ENCODE peak calls at places on chromosomes 11 and 22, in six cellular contexts. U, H, F, W, G and I are unnamed samples.

GRCh38 chr22:36538529-36538928 is 9.6 kb upstream of the EIF3D start:
- DNase-seq in U (no peak), H (no peak), F (no peak), W (no peak), G (peak; percentile 15), I (no peak)

GRCh38 chr22:49554741-49555140 is 272.9 kb downstream of the BRD1 start:
- DNase-seq in U (no peak), H (no peak), F (no peak), W (no peak), G (no peak), I (no peak)

GRCh38 chr11:8206251-8207079 is 37.6 kb upstream of the RIC3 start:
- DNase-seq in U (no peak), H (no peak), F (no peak), W (peak; percentile 20), G (peak; percentile 54), I (peak; percentile 6)

GRCh38 chr22:24117942-24118341 is 63.3 kb upstream of the SUSD2 start:
- DNase-seq in U (no peak), H (no peak), F (no peak), W (no peak), G (no peak), I (no peak)

GRCh38 chr11:14270690-14271542 is 88.1 kb downstream of the RRAS2 start:
- DNase-seq in U (no peak), H (no peak), F (no peak), W (no peak), G (no peak), I (peak; percentile 79)

GRCh38 chr11:75035911-75036536 is 47.3 kb downstream of the NEU3 start:
- DNase-seq in U (no peak), H (no peak), F (no peak), W (no peak), G (no peak), I (peak; percentile 26)

GRCh38 chr11:134120143-134120850 is 51.4 kb downstream of the JAM3 start:
- DNase-seq in U (no peak), H (peak; percentile 86), F (peak; percentile 91), W (peak; percentile 97), G (no peak), I (no peak)

GRCh38 chr22:50083462-50084081 is 1.7 kb downstream of the MLC1 start:
- DNase-seq in U (no peak), H (no peak), F (no peak), W (no peak), G (peak; percentile 92), I (no peak)

GRCh38 chr11:117387992-117388765 is 60.5 kb downstream of the CEP164 start:
- DNase-seq in U (no peak), H (peak; percentile 66), F (peak; percentile 38), W (peak; percentile 82), G (no peak), I (no peak)

GRCh38 chr11:31050061-31050790 is 319.3 kb downstream of the DCDC1 start:
- DNase-seq in U (no peak), H (no peak), F (no peak), W (no peak), G (peak; percentile 40), I (no peak)

GRCh38 chr22:45302047-45302446 is 7.7 kb upstream of the FAM118A start:
- DNase-seq in U (peak; percentile 57), H (peak; percentile 70), F (peak; percentile 53), W (peak; percentile 72), G (no peak), I (no peak)

GRCh38 chr11:85590848-85591483 is 36.2 kb downstream of the DLG2 start:
- DNase-seq in U (peak; percentile 60), H (peak; percentile 21), F (peak; percentile 36), W (peak; percentile 33), G (no peak), I (no peak)
- TF ChIP-seq CTCF in U (peak; percentile 69), H (peak; percentile 26), F (peak; percentile 2), W (peak; percentile 36), G (peak; percentile 78), I (no peak)

GRCh38 chr11:123011510-123011909 is 29.9 kb upstream of the BSX start:
- DNase-seq in U (no peak), H (no peak), F (no peak), W (no peak), G (no peak), I (no peak)

DNA sequence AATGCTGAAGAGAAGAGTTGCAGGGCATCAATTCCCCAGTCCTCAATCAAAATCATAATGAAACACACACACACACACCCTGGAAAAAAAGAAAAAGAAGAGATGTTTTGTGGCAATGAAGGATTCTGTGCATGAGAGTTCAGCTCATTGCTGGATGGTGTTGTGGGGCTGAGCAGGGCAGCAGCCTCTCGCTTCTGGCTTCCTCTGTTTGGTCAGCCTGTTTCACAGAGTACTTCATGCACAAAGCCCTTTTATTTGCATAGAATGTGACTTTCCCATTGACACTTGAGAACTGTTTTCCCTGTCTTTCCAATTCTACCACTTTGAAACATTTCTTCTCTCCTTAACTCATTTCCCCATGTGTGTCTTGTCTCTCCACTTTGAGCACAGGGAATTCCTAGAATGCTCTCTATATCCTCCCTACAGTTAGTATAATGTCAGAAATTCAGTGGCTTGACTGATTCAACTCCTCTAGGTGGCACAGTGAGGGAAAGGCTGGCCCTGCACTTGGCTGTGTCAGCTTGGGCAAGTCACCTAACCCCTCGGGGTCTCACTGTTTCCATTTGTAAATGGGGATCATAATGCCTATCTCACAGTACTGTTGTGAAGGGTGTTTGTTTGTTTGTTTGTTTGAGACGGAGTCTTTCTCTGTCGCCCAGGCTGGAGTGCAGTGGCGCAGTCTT is 25.4 kb upstream of the BSX start:
- DNase-seq in U (no peak), H (no peak), F (no peak), W (no peak), G (no peak), I (no peak)
- TF ChIP-seq CTCF in U (no peak), H (no peak), F (no peak), W (no peak), G (no peak), I (no peak)

GRCh38 chr11:67484847-67485311 is 2.1 kb downstream of the AIP start:
- DNase-seq in U (no peak), H (no peak), F (no peak), W (no peak), G (no peak), I (peak; percentile 76)

GRCh38 chr11:67483901-67484665 is 1.3 kb downstream of the AIP start:
- DNase-seq in U (no peak), H (no peak), F (no peak), W (no peak), G (no peak), I (no peak)

GRCh38 chr11:67483498-67483798 is 622 bp downstream of the AIP start:
- DNase-seq in U (no peak), H (no peak), F (no peak), W (no peak), G (no peak), I (no peak)

GRCh38 chr11:67482275-67482735 is 521 bp upstream of the AIP start:
- DNase-seq in U (no peak), H (no peak), F (no peak), W (no peak), G (no peak), I (no peak)

GRCh38 chr11:67482736-67483497 is at the start of gene AIP:
- DNase-seq in U (peak; percentile 98), H (peak; percentile 87), F (peak; percentile 96), W (peak; percentile 92), G (peak; percentile 98), I (peak; percentile 99)
- TF ChIP-seq CTCF in U (no peak), H (peak; percentile 8), F (peak; percentile 11), W (no peak), G (peak; percentile 47), I (no peak)

GRCh38 chr11:72039108-72039850 is 40.6 kb downstream of the IL18BP start:
- DNase-seq in U (no peak), H (no peak), F (no peak), W (peak; percentile 24), G (no peak), I (no peak)

GRCh38 chr11:72038491-72038890 is 39.8 kb downstream of the IL18BP start:
- DNase-seq in U (no peak), H (peak; percentile 46), F (no peak), W (peak; percentile 58), G (no peak), I (no peak)

GRCh38 chr11:72041364-72042058 is 38.8 kb downstream of the NUMA1 start:
- DNase-seq in U (peak; percentile 65), H (peak; percentile 60), F (peak; percentile 49), W (peak; percentile 72), G (no peak), I (peak; percentile 51)

GRCh38 chr11:72042059-72042425 is 38.3 kb downstream of the NUMA1 start:
- DNase-seq in U (no peak), H (no peak), F (no peak), W (no peak), G (no peak), I (no peak)

GRCh38 chr11:72040497-72041363 is 39.6 kb downstream of the NUMA1 start:
- DNase-seq in U (peak; percentile 88), H (peak; percentile 83), F (peak; percentile 86), W (peak; percentile 88), G (peak; percentile 97), I (peak; percentile 64)
- TF ChIP-seq CTCF in U (no peak), H (no peak), F (no peak), W (no peak), G (peak; percentile 8), I (no peak)

DNA sequence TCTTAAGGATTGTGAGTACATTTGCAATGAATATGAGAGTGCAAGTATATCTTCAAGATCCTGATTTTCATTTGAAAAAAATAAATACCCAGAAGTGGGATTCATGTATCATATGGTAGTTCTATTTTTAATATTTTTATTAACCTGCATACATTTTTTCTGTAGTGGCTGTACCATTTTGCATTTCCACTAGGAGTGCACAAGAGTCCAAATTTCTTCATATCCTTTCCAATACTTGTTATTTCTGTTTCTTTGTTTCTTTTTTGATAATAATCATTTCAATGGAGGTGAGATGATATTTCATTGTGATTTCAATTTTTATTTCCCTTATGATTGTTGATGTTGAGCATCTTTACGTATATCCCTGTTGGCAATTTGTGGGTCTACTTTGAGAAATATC is 759.8 kb upstream of the CNTN5 start:
- DNase-seq in U (no peak), H (no peak), F (no peak), W (no peak), G (no peak), I (no peak)
- TF ChIP-seq CTCF in U (no peak), H (no peak), F (no peak), W (peak; percentile 14), G (peak; percentile 61), I (no peak)

DNA sequence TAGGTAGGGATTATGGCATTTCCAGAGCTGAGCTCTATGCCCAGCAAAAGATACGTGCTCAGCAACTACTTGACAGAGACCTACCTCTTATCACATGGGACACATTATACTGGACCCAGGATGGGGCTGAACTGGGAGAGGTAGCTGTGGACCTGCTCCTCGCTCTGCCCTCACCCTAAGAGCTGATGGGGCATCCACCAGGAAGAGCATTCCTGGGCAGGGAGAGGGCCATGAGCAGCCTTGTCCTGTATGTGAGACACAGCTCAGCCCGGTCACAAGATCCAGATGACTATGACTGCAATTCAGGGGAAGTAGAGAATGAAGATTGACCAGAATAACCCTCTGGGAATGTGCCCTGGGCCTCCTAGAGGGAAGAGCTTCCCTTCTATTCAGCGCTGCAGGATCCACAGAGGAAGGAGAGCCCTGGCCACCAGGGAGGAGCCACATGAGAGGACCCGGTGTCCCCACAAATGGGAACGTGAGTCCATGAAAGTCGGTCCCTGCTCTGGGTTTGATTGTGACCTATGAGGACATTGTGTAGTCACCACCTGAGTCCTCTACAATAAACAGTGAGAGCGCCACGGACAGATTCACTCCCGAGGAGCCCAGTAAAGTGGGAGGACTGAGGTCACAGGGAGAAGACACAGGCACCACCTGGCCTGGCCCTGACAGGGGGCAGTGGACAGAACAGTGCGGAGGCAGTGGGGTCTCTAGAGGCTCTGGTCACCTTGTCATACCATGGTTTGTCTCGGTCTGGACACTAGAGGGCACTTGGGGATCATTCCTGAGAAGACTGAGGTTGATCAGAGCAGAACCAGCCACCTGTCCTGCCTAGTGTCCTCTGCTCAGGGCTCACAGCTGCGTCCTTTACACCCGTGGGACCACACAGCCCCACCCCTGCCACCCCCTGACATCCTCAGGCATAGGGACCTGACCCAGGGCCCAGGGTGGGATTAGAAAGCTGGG is 99.5 kb downstream of the ZNF280B start:
- DNase-seq in U (peak; percentile 33), H (no peak), F (no peak), W (no peak), G (no peak), I (peak; percentile 48)
- TF ChIP-seq CTCF in U (peak; percentile 38), H (peak; percentile 11), F (peak; percentile 47), W (no peak), G (peak; percentile 72), I (no peak)